ENCODE peak calls at places on chromosome 16, in eight cellular contexts. One of them, this sample, is unnamed. For H3K36me3, the result is how much of the 10 kb centered on the place peaks cover.

GRCh38 chr16:57609541-57610401 is 18.7 kb upstream of the ADGRG1 start:
- DNase-seq in GM06990: peak
- DNase-seq in cardiac muscle cell: no peak
- DNase-seq in heart right ventricle: peak
- DNase-seq in endothelial cell of umbilical vein: peak
- DNase-seq in left ventricle myocardium inferior: no peak
- DNase-seq in IMR-90: peak
- DNase-seq in mammary epithelial cell: no peak
- DNase-seq in this sample: peak

GRCh38 chr16:56633535-56633934 is 1.1 kb downstream of the MT1M start:
- DNase-seq in IMR-90: no peak
- DNase-seq in mammary epithelial cell: no peak
- DNase-seq in endothelial cell of umbilical vein: no peak
- DNase-seq in cardiac muscle cell: no peak
- DNase-seq in heart right ventricle: no peak
- DNase-seq in left ventricle myocardium inferior: no peak
- DNase-seq in GM06990: no peak
- DNase-seq in this sample: no peak

GRCh38 chr16:17416461-17417221 is 54.1 kb downstream of the XYLT1 start:
- DNase-seq in mammary epithelial cell: no peak
- DNase-seq in endothelial cell of umbilical vein: no peak
- DNase-seq in GM06990: peak
- DNase-seq in IMR-90: peak
- DNase-seq in cardiac muscle cell: peak
- DNase-seq in left ventricle myocardium inferior: peak
- DNase-seq in heart right ventricle: no peak
- DNase-seq in this sample: peak

GRCh38 chr16:82621796-82622195 is 5.0 kb upstream of the CDH13 start:
- DNase-seq in GM06990: no peak
- DNase-seq in IMR-90: no peak
- DNase-seq in left ventricle myocardium inferior: no peak
- DNase-seq in endothelial cell of umbilical vein: no peak
- DNase-seq in cardiac muscle cell: no peak
- DNase-seq in mammary epithelial cell: no peak
- DNase-seq in heart right ventricle: no peak
- DNase-seq in this sample: no peak

GRCh38 chr16:67252806-67253497 is 4.2 kb downstream of the SLC9A5 start:
- DNase-seq in mammary epithelial cell: no peak
- DNase-seq in GM06990: no peak
- DNase-seq in cardiac muscle cell: no peak
- DNase-seq in left ventricle myocardium inferior: no peak
- DNase-seq in IMR-90: no peak
- DNase-seq in endothelial cell of umbilical vein: no peak
- DNase-seq in heart right ventricle: no peak
- DNase-seq in this sample: peak

GRCh38 chr16:72876981-72877373 is 171.0 kb downstream of the ZFHX3 start:
- DNase-seq in endothelial cell of umbilical vein: no peak
- DNase-seq in GM06990: no peak
- DNase-seq in left ventricle myocardium inferior: no peak
- DNase-seq in mammary epithelial cell: no peak
- DNase-seq in IMR-90: no peak
- DNase-seq in heart right ventricle: no peak
- DNase-seq in cardiac muscle cell: no peak
- DNase-seq in this sample: no peak

GRCh38 chr16:25256821-25257503 is 683 bp downstream of the ZKSCAN2 start:
- DNase-seq in cardiac muscle cell: peak
- DNase-seq in GM06990: no peak
- DNase-seq in endothelial cell of umbilical vein: no peak
- DNase-seq in IMR-90: peak
- DNase-seq in heart right ventricle: peak
- DNase-seq in left ventricle myocardium inferior: no peak
- DNase-seq in mammary epithelial cell: no peak
- DNase-seq in this sample: peak

GRCh38 chr16:77945126-77945525 is 77.2 kb upstream of the CLEC3A start:
- DNase-seq in left ventricle myocardium inferior: no peak
- DNase-seq in GM06990: no peak
- DNase-seq in IMR-90: peak
- DNase-seq in endothelial cell of umbilical vein: no peak
- DNase-seq in mammary epithelial cell: no peak
- DNase-seq in heart right ventricle: no peak
- DNase-seq in cardiac muscle cell: no peak
- DNase-seq in this sample: no peak

GRCh38 chr16:30786115-30786935 is 680 bp downstream of the ZNF629 start:
- DNase-seq in endothelial cell of umbilical vein: peak
- DNase-seq in GM06990: no peak
- DNase-seq in IMR-90: peak
- DNase-seq in heart right ventricle: no peak
- DNase-seq in mammary epithelial cell: peak
- DNase-seq in left ventricle myocardium inferior: no peak
- DNase-seq in cardiac muscle cell: peak
- DNase-seq in this sample: no peak

GRCh38 chr16:48494742-48495141 is 109.5 kb upstream of the SIAH1 start:
- DNase-seq in left ventricle myocardium inferior: no peak
- DNase-seq in endothelial cell of umbilical vein: no peak
- DNase-seq in cardiac muscle cell: no peak
- DNase-seq in heart right ventricle: no peak
- DNase-seq in mammary epithelial cell: no peak
- DNase-seq in GM06990: no peak
- DNase-seq in IMR-90: no peak
- DNase-seq in this sample: no peak

GRCh38 chr16:65489531-65490023 is 367.7 kb upstream of the CDH11 start:
- DNase-seq in left ventricle myocardium inferior: no peak
- DNase-seq in cardiac muscle cell: no peak
- DNase-seq in IMR-90: no peak
- DNase-seq in GM06990: no peak
- DNase-seq in mammary epithelial cell: no peak
- DNase-seq in endothelial cell of umbilical vein: no peak
- DNase-seq in heart right ventricle: no peak
- DNase-seq in this sample: no peak

GRCh38 chr16:48076455-48077012 is 79.3 kb downstream of the ABCC12 start:
- DNase-seq in mammary epithelial cell: no peak
- DNase-seq in IMR-90: peak
- DNase-seq in endothelial cell of umbilical vein: no peak
- DNase-seq in left ventricle myocardium inferior: no peak
- DNase-seq in heart right ventricle: no peak
- DNase-seq in cardiac muscle cell: no peak
- DNase-seq in GM06990: no peak
- DNase-seq in this sample: no peak

GRCh38 chr16:89576173-89577054 is 856 bp downstream of the CPNE7 start:
- DNase-seq in cardiac muscle cell: no peak
- DNase-seq in endothelial cell of umbilical vein: no peak
- DNase-seq in GM06990: no peak
- DNase-seq in heart right ventricle: no peak
- DNase-seq in mammary epithelial cell: no peak
- DNase-seq in left ventricle myocardium inferior: no peak
- DNase-seq in IMR-90: no peak
- DNase-seq in this sample: no peak
- H3K4me3 ChIP-seq in cardiac muscle cell: peak
- H3K4me3 ChIP-seq in endothelial cell of umbilical vein: no peak
- H3K4me3 ChIP-seq in GM06990: peak
- H3K4me3 ChIP-seq in heart right ventricle: no peak
- H3K4me3 ChIP-seq in mammary epithelial cell: no peak
- H3K4me3 ChIP-seq in left ventricle myocardium inferior: peak
- H3K4me3 ChIP-seq in IMR-90: peak
- H3K4me3 ChIP-seq in this sample: peak

DNA sequence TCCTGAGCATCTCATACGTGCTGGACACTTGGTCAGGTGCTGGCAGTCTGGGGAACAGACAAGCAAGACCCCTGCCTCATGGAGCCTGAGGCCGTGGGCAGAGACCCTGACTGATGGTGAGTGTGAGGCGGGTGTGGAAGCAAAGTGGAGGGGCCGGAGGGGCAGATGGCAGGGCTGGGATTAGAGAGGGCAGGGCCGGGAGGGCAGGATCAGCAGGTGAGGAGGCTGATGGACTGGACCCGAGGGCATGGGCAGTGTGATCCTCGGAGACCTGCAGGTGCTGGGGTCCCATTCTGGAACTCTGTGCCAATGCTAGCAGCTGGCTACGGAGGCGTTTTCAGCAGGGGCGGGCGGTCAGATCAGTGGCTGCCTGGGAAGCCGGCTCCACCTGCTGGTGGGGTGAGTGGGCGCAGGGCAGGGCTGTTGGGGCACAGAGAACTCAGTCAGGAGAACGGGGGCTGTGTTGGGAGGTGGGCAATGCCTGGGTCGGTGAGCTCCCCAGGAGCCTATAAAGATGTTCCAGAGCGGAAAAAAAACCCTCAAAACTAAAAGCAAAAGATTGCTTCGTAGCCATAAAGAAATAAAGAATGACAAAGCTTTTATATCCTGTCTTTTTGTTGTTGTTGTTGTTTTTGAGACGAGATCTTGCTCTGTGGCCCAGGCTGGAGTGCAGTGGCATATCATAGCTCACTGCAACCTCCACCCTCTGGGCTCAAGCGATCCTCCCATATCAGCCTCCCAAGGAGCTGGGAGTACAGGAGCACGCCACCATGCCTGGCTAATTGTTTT is 8.9 kb upstream of the C16orf74 start:
- DNase-seq in GM06990: peak
- DNase-seq in IMR-90: no peak
- DNase-seq in mammary epithelial cell: peak
- DNase-seq in left ventricle myocardium inferior: no peak
- DNase-seq in heart right ventricle: no peak
- DNase-seq in cardiac muscle cell: no peak
- DNase-seq in endothelial cell of umbilical vein: no peak
- DNase-seq in this sample: peak
- TF ChIP-seq CTCF in GM06990: peak
- TF ChIP-seq CTCF in IMR-90: peak
- TF ChIP-seq CTCF in mammary epithelial cell: peak
- TF ChIP-seq CTCF in left ventricle myocardium inferior: peak
- TF ChIP-seq CTCF in heart right ventricle: no peak
- TF ChIP-seq CTCF in cardiac muscle cell: peak
- TF ChIP-seq CTCF in endothelial cell of umbilical vein: peak
- TF ChIP-seq CTCF in this sample: peak

GRCh38 chr16:19503461-19504075 is 18.3 kb downstream of the GDE1 start:
- DNase-seq in mammary epithelial cell: no peak
- DNase-seq in GM06990: no peak
- DNase-seq in IMR-90: no peak
- DNase-seq in cardiac muscle cell: no peak
- DNase-seq in endothelial cell of umbilical vein: no peak
- DNase-seq in heart right ventricle: no peak
- DNase-seq in left ventricle myocardium inferior: no peak
- DNase-seq in this sample: no peak

GRCh38 chr16:19506965-19507364 is 14.9 kb downstream of the GDE1 start:
- DNase-seq in mammary epithelial cell: no peak
- DNase-seq in GM06990: no peak
- DNase-seq in endothelial cell of umbilical vein: no peak
- DNase-seq in heart right ventricle: no peak
- DNase-seq in left ventricle myocardium inferior: no peak
- DNase-seq in cardiac muscle cell: no peak
- DNase-seq in IMR-90: no peak
- DNase-seq in this sample: no peak

GRCh38 chr16:19505600-19506303 is 16.1 kb downstream of the GDE1 start:
- DNase-seq in heart right ventricle: peak
- DNase-seq in left ventricle myocardium inferior: no peak
- DNase-seq in endothelial cell of umbilical vein: peak
- DNase-seq in GM06990: no peak
- DNase-seq in mammary epithelial cell: no peak
- DNase-seq in IMR-90: peak
- DNase-seq in cardiac muscle cell: no peak
- DNase-seq in this sample: no peak

GRCh38 chr16:19512297-19512696 is 9.6 kb downstream of the GDE1 start:
- DNase-seq in heart right ventricle: no peak
- DNase-seq in GM06990: no peak
- DNase-seq in mammary epithelial cell: no peak
- DNase-seq in cardiac muscle cell: no peak
- DNase-seq in left ventricle myocardium inferior: no peak
- DNase-seq in IMR-90: no peak
- DNase-seq in endothelial cell of umbilical vein: no peak
- DNase-seq in this sample: no peak

DNA sequence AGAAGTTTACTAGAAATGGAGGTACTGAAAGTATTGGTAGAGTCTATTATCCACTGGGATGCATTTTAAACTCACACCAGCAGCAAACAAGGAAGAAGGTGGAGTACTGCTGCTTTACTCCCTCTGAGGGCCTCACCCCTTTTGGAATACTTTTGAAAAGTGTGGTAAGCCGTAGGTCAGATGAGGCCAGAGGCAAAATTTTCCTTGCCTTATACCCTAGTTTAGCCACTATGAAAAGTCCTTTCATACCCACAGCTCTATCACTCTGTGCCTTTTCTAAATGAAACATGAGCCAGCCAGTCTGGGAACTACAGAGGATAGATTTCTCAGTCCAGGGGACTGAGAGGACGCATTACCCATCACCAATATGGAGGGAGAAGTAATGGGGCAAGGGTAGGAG is 14.0 kb downstream of the GDE1 start:
- DNase-seq in IMR-90: no peak
- DNase-seq in left ventricle myocardium inferior: no peak
- DNase-seq in GM06990: no peak
- DNase-seq in endothelial cell of umbilical vein: no peak
- DNase-seq in cardiac muscle cell: no peak
- DNase-seq in heart right ventricle: no peak
- DNase-seq in mammary epithelial cell: no peak
- DNase-seq in this sample: no peak
- H3K36me3 ChIP-seq in IMR-90: under half
- H3K36me3 ChIP-seq in left ventricle myocardium inferior: half or more
- H3K36me3 ChIP-seq in GM06990: under half
- H3K36me3 ChIP-seq in endothelial cell of umbilical vein: under half
- H3K36me3 ChIP-seq in cardiac muscle cell: half or more
- H3K36me3 ChIP-seq in heart right ventricle: half or more
- H3K36me3 ChIP-seq in mammary epithelial cell: under half
- H3K36me3 ChIP-seq in this sample: half or more

GRCh38 chr16:14308357-14308723 is 237.2 kb downstream of the MRTFB start:
- DNase-seq in GM06990: no peak
- DNase-seq in IMR-90: no peak
- DNase-seq in mammary epithelial cell: no peak
- DNase-seq in heart right ventricle: no peak
- DNase-seq in endothelial cell of umbilical vein: no peak
- DNase-seq in left ventricle myocardium inferior: no peak
- DNase-seq in cardiac muscle cell: no peak
- DNase-seq in this sample: peak

GRCh38 chr16:14309001-14309886 is 238.1 kb downstream of the MRTFB start:
- DNase-seq in endothelial cell of umbilical vein: no peak
- DNase-seq in IMR-90: peak
- DNase-seq in cardiac muscle cell: no peak
- DNase-seq in heart right ventricle: no peak
- DNase-seq in left ventricle myocardium inferior: no peak
- DNase-seq in mammary epithelial cell: peak
- DNase-seq in GM06990: peak
- DNase-seq in this sample: peak

GRCh38 chr16:14310519-14310991 is 239.4 kb downstream of the MRTFB start:
- DNase-seq in IMR-90: peak
- DNase-seq in GM06990: peak
- DNase-seq in heart right ventricle: no peak
- DNase-seq in endothelial cell of umbilical vein: no peak
- DNase-seq in mammary epithelial cell: no peak
- DNase-seq in cardiac muscle cell: no peak
- DNase-seq in left ventricle myocardium inferior: no peak
- DNase-seq in this sample: peak

GRCh38 chr16:14307623-14308356 is 236.7 kb downstream of the MRTFB start:
- DNase-seq in heart right ventricle: peak
- DNase-seq in cardiac muscle cell: no peak
- DNase-seq in mammary epithelial cell: peak
- DNase-seq in GM06990: no peak
- DNase-seq in endothelial cell of umbilical vein: no peak
- DNase-seq in IMR-90: no peak
- DNase-seq in left ventricle myocardium inferior: peak
- DNase-seq in this sample: peak

DNA sequence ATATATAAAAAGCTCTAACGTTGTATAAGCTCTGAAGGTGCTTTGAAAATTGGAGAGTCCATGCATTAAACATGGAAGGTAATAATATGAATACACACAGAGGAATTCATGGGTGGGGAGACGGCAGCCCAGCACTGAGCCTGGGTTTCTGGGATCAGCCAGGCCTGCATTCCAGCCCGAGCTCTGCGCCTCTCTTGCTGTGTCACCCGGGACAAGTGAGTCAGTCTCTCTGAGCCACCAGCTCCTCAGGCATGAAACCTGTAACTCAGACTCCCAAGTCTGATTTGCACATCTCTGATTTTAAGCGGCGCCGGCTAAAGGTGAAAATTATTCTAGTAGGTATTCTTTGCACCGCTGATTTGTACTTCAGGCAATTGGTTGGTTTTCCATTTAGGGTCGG is 238.8 kb downstream of the MRTFB start:
- DNase-seq in heart right ventricle: no peak
- DNase-seq in cardiac muscle cell: no peak
- DNase-seq in IMR-90: peak
- DNase-seq in endothelial cell of umbilical vein: no peak
- DNase-seq in left ventricle myocardium inferior: no peak
- DNase-seq in GM06990: no peak
- DNase-seq in mammary epithelial cell: peak
- DNase-seq in this sample: peak
- H3K4me3 ChIP-seq in heart right ventricle: no peak
- H3K4me3 ChIP-seq in cardiac muscle cell: no peak
- H3K4me3 ChIP-seq in IMR-90: no peak
- H3K4me3 ChIP-seq in endothelial cell of umbilical vein: no peak
- H3K4me3 ChIP-seq in left ventricle myocardium inferior: no peak
- H3K4me3 ChIP-seq in GM06990: peak
- H3K4me3 ChIP-seq in mammary epithelial cell: no peak
- H3K4me3 ChIP-seq in this sample: no peak